ENCODE peak calls at places on chromosomes 13 and 19, in nine cellular contexts. J is GOT3; Z is HTR-8/SVneo; L is BE2C; H is activated T-cell treated with anti-CD3 and anti-CD28 coated beads, Interleukin-2, amount 50 U/mL, for 72 hours; T is astrocyte of the spinal cord; V is T-cell; S is aorta; W is activated effector memory CD4-positive, alpha-beta T cell treated with anti-CD3 and anti-CD28 coated beads, Interleukin-2, amount 50 U/mL, for 16 hours. X is an unnamed sample.

GRCh38 chr13:100668408-100668807 is 6.2 kb downstream of the TMTC4 start:
- DNase-seq in J (no peak), Z (no peak), L (no peak), H (no peak), T (peak; percentile 75), V (no peak), S (no peak), W (no peak), X (no peak)

GRCh38 chr13:102903659-102904407 is 58.0 kb downstream of the ERCC5 start:
- DNase-seq in J (no peak), Z (peak; percentile 6), L (no peak), H (no peak), T (peak; percentile 43), V (no peak), S (no peak), W (no peak), X (peak; percentile 11)

GRCh38 chr19:3692141-3693029 is 7.9 kb downstream of the PIP5K1C start:
- DNase-seq in J (no peak), Z (no peak), L (no peak), H (peak; percentile 55), T (no peak), V (peak; percentile 45), S (peak; percentile 87), W (peak; percentile 85), X (no peak)

GRCh38 chr13:106407338-106407737 is 128.1 kb downstream of the EFNB2 start:
- DNase-seq in J (no peak), Z (no peak), L (no peak), H (no peak), T (peak; percentile 32), V (no peak), S (no peak), W (no peak), X (no peak)

GRCh38 chr19:1923319-1923718 is 17.7 kb upstream of the CSNK1G2 start:
- DNase-seq in J (no peak), Z (no peak), L (no peak), H (peak; percentile 43), T (no peak), V (no peak), S (no peak), W (peak; percentile 80), X (no peak)

GRCh38 chr19:44955500-44956439 is 590 bp downstream of the CLPTM1 start:
- DNase-seq in J (no peak), Z (no peak), L (no peak), H (no peak), T (no peak), V (no peak), S (no peak), W (no peak), X (no peak)

GRCh38 chr13:105957769-105958438 is 577.6 kb downstream of the EFNB2 start:
- DNase-seq in J (no peak), Z (no peak), L (no peak), H (no peak), T (no peak), V (no peak), S (no peak), W (no peak), X (no peak)

GRCh38 chr19:37329686-37330085 is 41.2 kb upstream of the ZNF527 start:
- DNase-seq in J (no peak), Z (no peak), L (no peak), H (no peak), T (no peak), V (no peak), S (no peak), W (no peak), X (no peak)

GRCh38 chr13:22618002-22618401 is 562.8 kb upstream of the SGCG start:
- DNase-seq in J (no peak), Z (no peak), L (no peak), H (no peak), T (no peak), V (no peak), S (no peak), W (no peak), X (no peak)

GRCh38 chr19:34662919-34663318 is 14.0 kb downstream of the SCGB2B2 start:
- DNase-seq in J (no peak), Z (no peak), L (peak; percentile 45), H (peak; percentile 40), T (no peak), V (peak; percentile 43), S (no peak), W (peak; percentile 76), X (peak; percentile 20)

GRCh38 chr19:17031741-17032140 is 5.1 kb upstream of the CPAMD8 start:
- DNase-seq in J (no peak), Z (no peak), L (no peak), H (no peak), T (no peak), V (no peak), S (no peak), W (no peak), X (no peak)

GRCh38 chr19:14746891-14747290 is 31.5 kb downstream of the ADGRE2 start:
- DNase-seq in J (no peak), Z (no peak), L (no peak), H (no peak), T (no peak), V (no peak), S (no peak), W (no peak), X (no peak)

GRCh38 chr19:48051345-48052033 is 7.6 kb upstream of the CABP5 start:
- DNase-seq in J (no peak), Z (no peak), L (no peak), H (no peak), T (no peak), V (no peak), S (no peak), W (no peak), X (no peak)

GRCh38 chr19:5641171-5641570 is 18.3 kb downstream of the SAFB start:
- DNase-seq in J (no peak), Z (no peak), L (no peak), H (no peak), T (no peak), V (no peak), S (no peak), W (no peak), X (no peak)

GRCh38 chr13:30869491-30869890 is 36.6 kb upstream of the MEDAG start:
- DNase-seq in J (no peak), Z (no peak), L (no peak), H (no peak), T (peak; percentile 43), V (no peak), S (peak; percentile 87), W (no peak), X (peak; percentile 38)

GRCh38 chr19:50897191-50897607 is 14.0 kb downstream of the KLK4 start:
- DNase-seq in J (no peak), Z (no peak), L (no peak), H (no peak), T (no peak), V (no peak), S (no peak), W (no peak), X (no peak)

GRCh38 chr19:44609219-44609618 is 4.1 kb upstream of the IGSF23 start:
- DNase-seq in J (no peak), Z (no peak), L (no peak), H (no peak), T (no peak), V (no peak), S (no peak), W (no peak), X (no peak)

GRCh38 chr19:28509079-28509895 is 703.7 kb downstream of the UQCRFS1 start:
- DNase-seq in J (no peak), Z (no peak), L (no peak), H (no peak), T (no peak), V (no peak), S (no peak), W (no peak), X (no peak)

GRCh38 chr19:32811151-32811550 is 58.4 kb downstream of the SLC7A9 start:
- DNase-seq in J (no peak), Z (no peak), L (no peak), H (no peak), T (no peak), V (no peak), S (peak; percentile 26), W (no peak), X (no peak)

GRCh38 chr19:2767688-2768087 is 15.4 kb downstream of the SGTA start:
- DNase-seq in J (no peak), Z (no peak), L (no peak), H (no peak), T (no peak), V (no peak), S (no peak), W (no peak), X (no peak)

GRCh38 chr13:110068176-110068473 is 238.8 kb downstream of the COL4A1 start:
- DNase-seq in J (no peak), Z (no peak), L (no peak), H (no peak), T (no peak), V (no peak), S (no peak), W (no peak), X (no peak)

GRCh38 chr19:18469245-18470107 is 31.5 kb upstream of the ISYNA1 start:
- DNase-seq in J (no peak), Z (no peak), L (peak; percentile 73), H (peak; percentile 64), T (peak; percentile 63), V (peak; percentile 49), S (peak; percentile 91), W (peak; percentile 88), X (peak; percentile 49)

GRCh38 chr19:54114340-54114826 is 1.1 kb downstream of the TFPT start:
- DNase-seq in J (no peak), Z (no peak), L (peak; percentile 51), H (peak; percentile 50), T (peak; percentile 20), V (peak; percentile 44), S (peak; percentile 84), W (peak; percentile 83), X (no peak)

GRCh38 chr13:46296465-46296822 is 84.7 kb downstream of the LRRC63 start:
- DNase-seq in J (no peak), Z (no peak), L (no peak), H (peak; percentile 22), T (no peak), V (no peak), S (no peak), W (no peak), X (no peak)

GRCh38 chr19:3062165-3063105 is at the start of gene TLE5:
- DNase-seq in J (no peak), Z (peak; percentile 31), L (peak; percentile 73), H (peak; percentile 71), T (no peak), V (peak; percentile 74), S (peak; percentile 88), W (peak; percentile 90), X (peak; percentile 49)

GRCh38 chr13:31100721-31101120 is 61.0 kb downstream of the HSPH1 start:
- DNase-seq in J (no peak), Z (no peak), L (no peak), H (no peak), T (no peak), V (no peak), S (no peak), W (no peak), X (no peak)

GRCh38 chr13:24097064-24097463 is 63.5 kb upstream of the SPATA13 start:
- DNase-seq in J (no peak), Z (no peak), L (no peak), H (peak; percentile 70), T (peak; percentile 41), V (no peak), S (no peak), W (peak; percentile 67), X (no peak)

GRCh38 chr13:111064661-111065060 is 50.4 kb upstream of the ARHGEF7 start:
- DNase-seq in J (no peak), Z (no peak), L (no peak), H (no peak), T (no peak), V (no peak), S (no peak), W (no peak), X (no peak)

GRCh38 chr13:76148374-76148773 is 512.2 kb downstream of the LMO7 start:
- DNase-seq in J (no peak), Z (no peak), L (no peak), H (no peak), T (no peak), V (no peak), S (no peak), W (no peak), X (no peak)

GRCh38 chr13:36454121-36454520 is 21.8 kb downstream of the CCNA1 start:
- DNase-seq in J (no peak), Z (no peak), L (no peak), H (no peak), T (no peak), V (no peak), S (no peak), W (no peak), X (no peak)

X was measured in HCEC 1CT.